ENCODE peak calls at places on chromosomes 2 and 18, in ten cellular contexts. Q, W, O, H, A, L, V, Y, C and E are unnamed samples.
A peak's percentile ranks its signal among the peaks of the same experiment; 100 is the strongest.

GRCh38 chr18:10316778-10317177 is 137.7 kb upstream of the APCDD1 start:
- DNase-seq in Q (no peak), W (no peak), O (no peak), H (no peak), A (no peak), L (no peak), V (no peak), Y (no peak), C (no peak), E (no peak)

GRCh38 chr2:193219413-193219812 is 1024.7 kb upstream of the TMEFF2 start:
- DNase-seq in Q (no peak), W (no peak), O (no peak), H (no peak), A (no peak), L (no peak), V (no peak), Y (no peak), C (no peak), E (no peak)

GRCh38 chr2:3529316-3530025 is 10.1 kb upstream of the ADI1 start:
- DNase-seq in Q (no peak), W (no peak), O (no peak), H (no peak), A (no peak), L (no peak), V (no peak), Y (no peak), C (no peak), E (no peak)

GRCh38 chr18:67199993-67200617 is 316.4 kb downstream of the DSEL start:
- DNase-seq in Q (no peak), W (peak; percentile 72), O (no peak), H (no peak), A (no peak), L (peak; percentile 23), V (no peak), Y (peak; percentile 48), C (no peak), E (peak; percentile 2)

GRCh38 chr2:67255933-67256615 is 141.1 kb upstream of the ETAA1 start:
- DNase-seq in Q (no peak), W (peak; percentile 35), O (no peak), H (no peak), A (no peak), L (peak; percentile 12), V (no peak), Y (no peak), C (no peak), E (no peak)

GRCh38 chr2:65326276-65326675 is 98.6 kb downstream of the ACTR2 start:
- DNase-seq in Q (no peak), W (no peak), O (no peak), H (no peak), A (no peak), L (no peak), V (no peak), Y (no peak), C (no peak), E (no peak)

GRCh38 chr2:105517814-105518705 is 119.2 kb upstream of the FHL2 start:
- DNase-seq in Q (no peak), W (no peak), O (peak; percentile 90), H (no peak), A (no peak), L (peak; percentile 23), V (peak; percentile 94), Y (no peak), C (no peak), E (no peak)

GRCh38 chr2:51846796-51847195 is 814.9 kb upstream of the NRXN1 start:
- DNase-seq in Q (no peak), W (no peak), O (no peak), H (no peak), A (no peak), L (no peak), V (no peak), Y (no peak), C (no peak), E (no peak)

GRCh38 chr2:225065882-225066281 is 23.6 kb upstream of the DOCK10 start:
- DNase-seq in Q (no peak), W (no peak), O (no peak), H (no peak), A (no peak), L (no peak), V (no peak), Y (no peak), C (no peak), E (no peak)

GRCh38 chr2:120961396-120961795 is 225.7 kb downstream of the GLI2 start:
- DNase-seq in Q (no peak), W (no peak), O (no peak), H (no peak), A (no peak), L (no peak), V (no peak), Y (no peak), C (no peak), E (no peak)

GRCh38 chr2:70471129-70471528 is 82.5 kb downstream of the TGFA start:
- DNase-seq in Q (no peak), W (peak; percentile 8), O (no peak), H (no peak), A (no peak), L (no peak), V (no peak), Y (no peak), C (no peak), E (no peak)